ENCODE peak calls at places on chromosome X, in five cellular contexts. K, E, V, W and G are unnamed samples.

GRCh38 chrX:8201896-8202331 is 30.8 kb upstream of the VCX2 start:
- DNase-seq in K (no peak), E (no peak), V (peak; percentile 56), W (no peak), G (no peak)

GRCh38 chrX:97126020-97126419 is 242.3 kb downstream of the RPA4 start:
- DNase-seq in K (no peak), E (no peak), V (peak; percentile 28), W (no peak), G (no peak)

GRCh38 chrX:97638621-97639020 is 754.9 kb downstream of the RPA4 start:
- DNase-seq in K (no peak), E (no peak), V (no peak), W (no peak), G (no peak)

GRCh38 chrX:115902995-115903394 is 267.5 kb upstream of the AGTR2 start:
- DNase-seq in K (no peak), E (no peak), V (no peak), W (no peak), G (no peak)

GRCh38 chrX:10529344-10529743 is 91.0 kb downstream of the MID1 start:
- DNase-seq in K (no peak), E (no peak), V (no peak), W (no peak), G (no peak)

GRCh38 chrX:68750316-68750715 is 78.5 kb upstream of the EFNB1 start:
- DNase-seq in K (peak; percentile 19), E (no peak), V (no peak), W (no peak), G (no peak)

GRCh38 chrX:9464435-9465371 is at the start of gene TBL1X:
- DNase-seq in K (peak; percentile 60), E (peak; percentile 75), V (no peak), W (peak; percentile 75), G (no peak)

GRCh38 chrX:96763608-96764007 is 79.0 kb downstream of the DIAPH2 start:
- DNase-seq in K (no peak), E (no peak), V (no peak), W (no peak), G (no peak)

GRCh38 chrX:133448512-133449076 is 33.3 kb upstream of the GPC4 start:
- DNase-seq in K (no peak), E (no peak), V (no peak), W (no peak), G (no peak)